ENCODE peak calls at places on chromosome 6, in four cellular contexts. One of them, this sample, is unnamed.

GRCh38 chr6:35497571-35498406 is 910 bp upstream of the TEAD3 start:
- DNase-seq in uterus: peak
- DNase-seq in left ventricle myocardium inferior: peak
- DNase-seq in astrocyte of the spinal cord: peak
- DNase-seq in this sample: peak

GRCh38 chr6:131161987-131162386 is 26.7 kb downstream of the AKAP7 start:
- DNase-seq in uterus: no peak
- DNase-seq in astrocyte of the spinal cord: no peak
- DNase-seq in left ventricle myocardium inferior: no peak
- DNase-seq in this sample: no peak

GRCh38 chr6:157079774-157080173 is 243.5 kb downstream of the TMEM242 start:
- DNase-seq in astrocyte of the spinal cord: no peak
- DNase-seq in uterus: no peak
- DNase-seq in left ventricle myocardium inferior: no peak
- DNase-seq in this sample: no peak

GRCh38 chr6:141829566-141829965 is 303.2 kb upstream of the GJE1 start:
- DNase-seq in uterus: no peak
- DNase-seq in left ventricle myocardium inferior: no peak
- DNase-seq in astrocyte of the spinal cord: no peak
- DNase-seq in this sample: no peak

GRCh38 chr6:96963809-96964208 is 39.3 kb downstream of the KLHL32 start:
- DNase-seq in left ventricle myocardium inferior: no peak
- DNase-seq in astrocyte of the spinal cord: no peak
- DNase-seq in uterus: no peak
- DNase-seq in this sample: no peak

GRCh38 chr6:380234-381218 is 11.0 kb upstream of the IRF4 start:
- DNase-seq in left ventricle myocardium inferior: no peak
- DNase-seq in astrocyte of the spinal cord: no peak
- DNase-seq in uterus: no peak
- DNase-seq in this sample: no peak

GRCh38 chr6:56914791-56915658 is 39.9 kb upstream of the BEND6 start:
- DNase-seq in uterus: no peak
- DNase-seq in astrocyte of the spinal cord: no peak
- DNase-seq in left ventricle myocardium inferior: peak
- DNase-seq in this sample: no peak

GRCh38 chr6:33080127-33081089 is 4.6 kb downstream of the HLA-DPB1 start:
- DNase-seq in uterus: peak
- DNase-seq in astrocyte of the spinal cord: peak
- DNase-seq in left ventricle myocardium inferior: peak
- DNase-seq in this sample: no peak

GRCh38 chr6:47093169-47093568 is 51.0 kb upstream of the ADGRF1 start:
- DNase-seq in astrocyte of the spinal cord: no peak
- DNase-seq in left ventricle myocardium inferior: no peak
- DNase-seq in uterus: no peak
- DNase-seq in this sample: no peak

GRCh38 chr6:161584051-161584450 is 310.2 kb upstream of the AGPAT4 start:
- DNase-seq in uterus: no peak
- DNase-seq in left ventricle myocardium inferior: no peak
- DNase-seq in astrocyte of the spinal cord: peak
- DNase-seq in this sample: no peak

GRCh38 chr6:115551510-115551909 is 509.2 kb downstream of the FRK start:
- DNase-seq in astrocyte of the spinal cord: no peak
- DNase-seq in left ventricle myocardium inferior: no peak
- DNase-seq in uterus: no peak
- DNase-seq in this sample: no peak

GRCh38 chr6:39841291-39841690 is 49.1 kb downstream of the DAAM2 start:
- DNase-seq in left ventricle myocardium inferior: no peak
- DNase-seq in astrocyte of the spinal cord: no peak
- DNase-seq in uterus: no peak
- DNase-seq in this sample: no peak

GRCh38 chr6:11793277-11793676 is 14.7 kb upstream of the ADTRP start:
- DNase-seq in uterus: no peak
- DNase-seq in left ventricle myocardium inferior: no peak
- DNase-seq in astrocyte of the spinal cord: no peak
- DNase-seq in this sample: no peak

GRCh38 chr6:157728183-157728881 is 94.7 kb upstream of the SNX9 start:
- DNase-seq in uterus: no peak
- DNase-seq in astrocyte of the spinal cord: no peak
- DNase-seq in left ventricle myocardium inferior: no peak
- DNase-seq in this sample: no peak

GRCh38 chr6:36760685-36761435 is 63.2 kb downstream of the RAB44 start:
- DNase-seq in astrocyte of the spinal cord: no peak
- DNase-seq in uterus: no peak
- DNase-seq in left ventricle myocardium inferior: no peak
- DNase-seq in this sample: no peak

GRCh38 chr6:1087112-1087843 is 224.6 kb upstream of the FOXQ1 start:
- DNase-seq in uterus: no peak
- DNase-seq in left ventricle myocardium inferior: no peak
- DNase-seq in astrocyte of the spinal cord: no peak
- DNase-seq in this sample: no peak

GRCh38 chr6:92989656-92990055 is 429.7 kb downstream of the EPHA7 start:
- DNase-seq in uterus: no peak
- DNase-seq in left ventricle myocardium inferior: no peak
- DNase-seq in astrocyte of the spinal cord: peak
- DNase-seq in this sample: no peak

GRCh38 chr6:583116-583515 is 73.8 kb downstream of the HUS1B start:
- DNase-seq in astrocyte of the spinal cord: no peak
- DNase-seq in left ventricle myocardium inferior: no peak
- DNase-seq in uterus: no peak
- DNase-seq in this sample: no peak

GRCh38 chr6:15396808-15397207 is 150.9 kb downstream of the JARID2 start:
- DNase-seq in uterus: no peak
- DNase-seq in astrocyte of the spinal cord: no peak
- DNase-seq in left ventricle myocardium inferior: no peak
- DNase-seq in this sample: no peak

GRCh38 chr6:1993049-1993448 is 252.4 kb downstream of the GMDS start:
- DNase-seq in left ventricle myocardium inferior: no peak
- DNase-seq in uterus: no peak
- DNase-seq in astrocyte of the spinal cord: peak
- DNase-seq in this sample: no peak

GRCh38 chr6:13119549-13119948 is 208.8 kb downstream of the TBC1D7 start:
- DNase-seq in astrocyte of the spinal cord: no peak
- DNase-seq in uterus: no peak
- DNase-seq in left ventricle myocardium inferior: no peak
- DNase-seq in this sample: no peak

GRCh38 chr6:106939848-106940247 is 34.7 kb downstream of the CD24 start:
- DNase-seq in astrocyte of the spinal cord: no peak
- DNase-seq in uterus: no peak
- DNase-seq in left ventricle myocardium inferior: no peak
- DNase-seq in this sample: no peak

GRCh38 chr6:146905313-146905712 is 298.9 kb upstream of the STXBP5 start:
- DNase-seq in left ventricle myocardium inferior: no peak
- DNase-seq in astrocyte of the spinal cord: peak
- DNase-seq in uterus: no peak
- DNase-seq in this sample: no peak

GRCh38 chr6:81753709-81754678 is 1.5 kb upstream of the TENT5A start:
- DNase-seq in left ventricle myocardium inferior: peak
- DNase-seq in uterus: peak
- DNase-seq in astrocyte of the spinal cord: peak
- DNase-seq in this sample: peak

GRCh38 chr6:41732601-41733348 is 2.6 kb downstream of the TFEB start:
- DNase-seq in left ventricle myocardium inferior: no peak
- DNase-seq in uterus: no peak
- DNase-seq in astrocyte of the spinal cord: peak
- DNase-seq in this sample: peak

GRCh38 chr6:121691126-121691540 is 255.7 kb downstream of the GJA1 start:
- DNase-seq in left ventricle myocardium inferior: no peak
- DNase-seq in astrocyte of the spinal cord: peak
- DNase-seq in uterus: no peak
- DNase-seq in this sample: no peak

GRCh38 chr6:77786935-77787629 is 134.2 kb downstream of the MEI4 start:
- DNase-seq in left ventricle myocardium inferior: no peak
- DNase-seq in astrocyte of the spinal cord: no peak
- DNase-seq in uterus: no peak
- DNase-seq in this sample: no peak

GRCh38 chr6:26172496-26172958 is 85.3 kb downstream of the HFE start:
- DNase-seq in uterus: no peak
- DNase-seq in left ventricle myocardium inferior: no peak
- DNase-seq in astrocyte of the spinal cord: peak
- DNase-seq in this sample: peak

GRCh38 chr6:135438907-135439535 is 58.5 kb downstream of the AHI1 start:
- DNase-seq in uterus: no peak
- DNase-seq in left ventricle myocardium inferior: no peak
- DNase-seq in astrocyte of the spinal cord: peak
- DNase-seq in this sample: no peak

GRCh38 chr6:166253277-166254229 is 54.6 kb downstream of the PRR18 start:
- DNase-seq in uterus: no peak
- DNase-seq in astrocyte of the spinal cord: no peak
- DNase-seq in left ventricle myocardium inferior: peak
- DNase-seq in this sample: no peak

GRCh38 chr6:115932481-115932880 is 128.2 kb downstream of the FRK start:
- DNase-seq in uterus: no peak
- DNase-seq in left ventricle myocardium inferior: no peak
- DNase-seq in astrocyte of the spinal cord: peak
- DNase-seq in this sample: no peak

GRCh38 chr6:107321793-107322192 is 137.6 kb downstream of the PDSS2 start:
- DNase-seq in astrocyte of the spinal cord: no peak
- DNase-seq in left ventricle myocardium inferior: no peak
- DNase-seq in uterus: no peak
- DNase-seq in this sample: no peak

GRCh38 chr6:76162811-76163210 is 90.3 kb upstream of the IMPG1 start:
- DNase-seq in astrocyte of the spinal cord: no peak
- DNase-seq in uterus: no peak
- DNase-seq in left ventricle myocardium inferior: no peak
- DNase-seq in this sample: no peak

GRCh38 chr6:76165471-76166221 is 93.2 kb upstream of the IMPG1 start:
- DNase-seq in astrocyte of the spinal cord: no peak
- DNase-seq in uterus: no peak
- DNase-seq in left ventricle myocardium inferior: no peak
- DNase-seq in this sample: no peak

GRCh38 chr6:76166297-76166696 is 93.8 kb upstream of the IMPG1 start:
- DNase-seq in uterus: no peak
- DNase-seq in left ventricle myocardium inferior: no peak
- DNase-seq in astrocyte of the spinal cord: no peak
- DNase-seq in this sample: no peak

DNA sequence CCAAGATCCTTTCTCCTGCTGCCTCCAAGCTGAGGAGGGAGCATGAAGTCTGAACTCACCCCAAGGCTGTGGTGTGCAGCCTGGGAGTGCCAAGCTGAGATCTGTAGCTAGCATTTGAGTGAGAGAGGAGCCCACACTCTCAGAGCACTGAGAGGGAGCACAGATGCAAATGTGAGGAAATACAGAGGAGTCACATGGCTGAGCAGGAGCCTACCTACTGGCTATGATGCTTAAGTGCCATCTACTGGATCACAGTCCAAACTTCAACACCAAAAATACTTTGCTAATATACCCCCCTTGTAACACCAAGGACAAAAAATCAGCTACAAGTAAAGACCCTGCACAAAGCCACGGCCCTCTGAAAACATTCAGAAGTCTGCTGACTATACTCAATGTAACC is 94.4 kb upstream of the IMPG1 start:
- DNase-seq in astrocyte of the spinal cord: no peak
- DNase-seq in left ventricle myocardium inferior: no peak
- DNase-seq in uterus: no peak
- DNase-seq in this sample: no peak
- TF ChIP-seq CTCF in astrocyte of the spinal cord: no peak
- TF ChIP-seq CTCF in left ventricle myocardium inferior: no peak
- TF ChIP-seq CTCF in uterus: no peak
- TF ChIP-seq CTCF in this sample: no peak

GRCh38 chr6:37860226-37860839 is 40.8 kb downstream of the ZFAND3 start:
- DNase-seq in astrocyte of the spinal cord: peak
- DNase-seq in uterus: no peak
- DNase-seq in left ventricle myocardium inferior: no peak
- DNase-seq in this sample: no peak
- TF ChIP-seq CTCF in astrocyte of the spinal cord: peak
- TF ChIP-seq CTCF in uterus: peak
- TF ChIP-seq CTCF in left ventricle myocardium inferior: peak
- TF ChIP-seq CTCF in this sample: peak

DNA sequence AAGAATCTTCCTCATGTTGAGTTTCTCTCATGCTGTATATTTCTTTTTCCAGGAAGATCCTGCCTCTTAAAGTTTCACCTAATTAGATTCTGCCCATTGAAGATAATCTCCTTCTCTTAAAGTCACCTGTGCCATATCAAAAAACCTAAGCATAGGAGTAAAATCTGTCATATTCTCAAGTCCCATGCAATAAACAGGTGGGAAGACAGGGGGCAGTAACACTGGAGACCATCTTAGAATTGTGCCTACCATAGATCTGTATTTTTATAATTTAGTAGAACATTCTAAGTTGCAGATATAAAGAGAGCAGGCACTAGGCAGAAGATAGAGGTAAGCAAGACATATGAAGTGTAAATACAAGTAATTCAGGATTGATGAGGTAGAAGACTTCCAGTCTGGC is 763.5 kb upstream of the MANEA start:
- DNase-seq in astrocyte of the spinal cord: no peak
- DNase-seq in left ventricle myocardium inferior: no peak
- DNase-seq in uterus: no peak
- DNase-seq in this sample: no peak
- TF ChIP-seq CTCF in astrocyte of the spinal cord: no peak
- TF ChIP-seq CTCF in left ventricle myocardium inferior: no peak
- TF ChIP-seq CTCF in uterus: no peak
- TF ChIP-seq CTCF in this sample: no peak

GRCh38 chr6:139374357-139375238 is at the start of gene CITED2:
- DNase-seq in uterus: peak
- DNase-seq in astrocyte of the spinal cord: peak
- DNase-seq in left ventricle myocardium inferior: peak
- DNase-seq in this sample: peak

GRCh38 chr6:139375239-139376053 is 998 bp upstream of the CITED2 start:
- DNase-seq in uterus: peak
- DNase-seq in left ventricle myocardium inferior: peak
- DNase-seq in astrocyte of the spinal cord: peak
- DNase-seq in this sample: peak

GRCh38 chr6:139378226-139378625 is 3.8 kb upstream of the CITED2 start:
- DNase-seq in left ventricle myocardium inferior: no peak
- DNase-seq in uterus: no peak
- DNase-seq in astrocyte of the spinal cord: no peak
- DNase-seq in this sample: no peak

GRCh38 chr6:139376054-139376355 is 1.6 kb upstream of the CITED2 start:
- DNase-seq in left ventricle myocardium inferior: peak
- DNase-seq in uterus: no peak
- DNase-seq in astrocyte of the spinal cord: no peak
- DNase-seq in this sample: no peak

DNA sequence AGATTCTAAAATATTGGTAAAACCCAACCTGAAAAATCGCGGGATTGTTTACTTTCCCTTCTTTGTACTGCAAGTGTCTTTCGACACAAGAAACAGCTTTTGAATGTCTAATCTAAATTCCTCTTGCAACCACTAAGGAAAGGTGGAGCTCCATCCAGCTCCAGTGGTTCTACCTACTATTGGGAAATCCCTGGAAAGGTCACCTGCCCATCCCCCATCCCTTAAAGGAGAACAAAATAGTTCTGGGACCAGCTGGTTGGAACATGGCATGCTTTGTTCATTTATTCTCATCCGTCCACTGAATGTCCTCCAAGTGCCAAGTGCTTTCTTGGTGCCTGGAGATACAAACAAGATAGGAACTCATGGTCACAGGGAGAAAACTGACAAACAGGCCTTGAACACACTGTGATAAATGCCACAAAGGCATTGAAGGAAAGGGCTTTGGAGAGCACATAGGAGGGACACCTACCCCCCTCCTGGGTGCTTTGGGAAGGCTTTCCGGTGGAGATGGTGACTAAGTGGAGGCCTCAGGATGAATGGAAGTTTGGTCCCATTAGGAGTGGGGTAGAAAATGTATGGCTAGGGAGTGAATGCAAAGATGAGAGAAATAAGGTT is 2.3 kb upstream of the CITED2 start:
- DNase-seq in astrocyte of the spinal cord: peak
- DNase-seq in left ventricle myocardium inferior: no peak
- DNase-seq in uterus: peak
- DNase-seq in this sample: no peak
- TF ChIP-seq CTCF in astrocyte of the spinal cord: no peak
- TF ChIP-seq CTCF in left ventricle myocardium inferior: peak
- TF ChIP-seq CTCF in uterus: peak
- TF ChIP-seq CTCF in this sample: no peak

GRCh38 chr6:84685983-84686584 is 78.3 kb downstream of the TBX18 start:
- DNase-seq in astrocyte of the spinal cord: no peak
- DNase-seq in left ventricle myocardium inferior: no peak
- DNase-seq in uterus: no peak
- DNase-seq in this sample: no peak
- TF ChIP-seq CTCF in astrocyte of the spinal cord: peak
- TF ChIP-seq CTCF in left ventricle myocardium inferior: peak
- TF ChIP-seq CTCF in uterus: no peak
- TF ChIP-seq CTCF in this sample: no peak